ENCODE peak calls at places on chromosomes 7 and 10, in eight cellular contexts. One of them, this sample, is unnamed.

GRCh38 chr10:103855424-103855823 is at the start of gene SH3PXD2A:
- DNase-seq in A172: no peak
- DNase-seq in GF-D8: no peak
- DNase-seq in OCI-M1: no peak
- DNase-seq in cardiac muscle cell: peak
- DNase-seq in activated T-helper 1 cell treated with anti-CD3 and anti-CD28 coated beads, Interleukin-12 subunit alpha, Interleukin-12 subunit beta, Interleukin-2, Interleukin-4 antibody, amounts not matched to agents 30 ng/mL and 10 ng/mL and 1 ng/mL, durations not matched to agents 14 hours and 24 hours and 36 hours: peak
- DNase-seq in cerebellar nuclear complex: no peak
- DNase-seq in brain microvascular endothelial cell: no peak
- DNase-seq in this sample: no peak

GRCh38 chr7:100963874-100964273 is 5.5 kb upstream of the MUC12 start:
- DNase-seq in cerebellar nuclear complex: no peak
- DNase-seq in GF-D8: no peak
- DNase-seq in A172: no peak
- DNase-seq in activated T-helper 1 cell treated with anti-CD3 and anti-CD28 coated beads, Interleukin-12 subunit alpha, Interleukin-12 subunit beta, Interleukin-2, Interleukin-4 antibody, amounts not matched to agents 30 ng/mL and 10 ng/mL and 1 ng/mL, durations not matched to agents 14 hours and 24 hours and 36 hours: no peak
- DNase-seq in cardiac muscle cell: no peak
- DNase-seq in OCI-M1: no peak
- DNase-seq in brain microvascular endothelial cell: no peak
- DNase-seq in this sample: no peak

GRCh38 chr10:47348138-47348651 is at the start of gene RBP3:
- DNase-seq in cardiac muscle cell: no peak
- DNase-seq in OCI-M1: no peak
- DNase-seq in cerebellar nuclear complex: no peak
- DNase-seq in brain microvascular endothelial cell: no peak
- DNase-seq in GF-D8: no peak
- DNase-seq in A172: no peak
- DNase-seq in activated T-helper 1 cell treated with anti-CD3 and anti-CD28 coated beads, Interleukin-12 subunit alpha, Interleukin-12 subunit beta, Interleukin-2, Interleukin-4 antibody, amounts not matched to agents 30 ng/mL and 10 ng/mL and 1 ng/mL, durations not matched to agents 14 hours and 24 hours and 36 hours: no peak
- DNase-seq in this sample: no peak

GRCh38 chr7:40572810-40573470 is 438.1 kb downstream of the SUGCT start:
- DNase-seq in cerebellar nuclear complex: no peak
- DNase-seq in GF-D8: no peak
- DNase-seq in brain microvascular endothelial cell: peak
- DNase-seq in A172: peak
- DNase-seq in OCI-M1: no peak
- DNase-seq in cardiac muscle cell: peak
- DNase-seq in activated T-helper 1 cell treated with anti-CD3 and anti-CD28 coated beads, Interleukin-12 subunit alpha, Interleukin-12 subunit beta, Interleukin-2, Interleukin-4 antibody, amounts not matched to agents 30 ng/mL and 10 ng/mL and 1 ng/mL, durations not matched to agents 14 hours and 24 hours and 36 hours: no peak
- DNase-seq in this sample: no peak

GRCh38 chr7:70696139-70696782 is 435.7 kb upstream of the GALNT17 start:
- DNase-seq in cerebellar nuclear complex: no peak
- DNase-seq in OCI-M1: no peak
- DNase-seq in GF-D8: no peak
- DNase-seq in A172: no peak
- DNase-seq in activated T-helper 1 cell treated with anti-CD3 and anti-CD28 coated beads, Interleukin-12 subunit alpha, Interleukin-12 subunit beta, Interleukin-2, Interleukin-4 antibody, amounts not matched to agents 30 ng/mL and 10 ng/mL and 1 ng/mL, durations not matched to agents 14 hours and 24 hours and 36 hours: no peak
- DNase-seq in brain microvascular endothelial cell: peak
- DNase-seq in cardiac muscle cell: no peak
- DNase-seq in this sample: no peak

GRCh38 chr7:157737151-157738063 is 400.6 kb downstream of the DNAJB6 start:
- DNase-seq in GF-D8: no peak
- DNase-seq in A172: no peak
- DNase-seq in activated T-helper 1 cell treated with anti-CD3 and anti-CD28 coated beads, Interleukin-12 subunit alpha, Interleukin-12 subunit beta, Interleukin-2, Interleukin-4 antibody, amounts not matched to agents 30 ng/mL and 10 ng/mL and 1 ng/mL, durations not matched to agents 14 hours and 24 hours and 36 hours: no peak
- DNase-seq in brain microvascular endothelial cell: no peak
- DNase-seq in cardiac muscle cell: no peak
- DNase-seq in OCI-M1: no peak
- DNase-seq in cerebellar nuclear complex: no peak
- DNase-seq in this sample: no peak

GRCh38 chr7:35366167-35367155 is 112.6 kb upstream of the TBX20 start:
- DNase-seq in cardiac muscle cell: peak
- DNase-seq in brain microvascular endothelial cell: no peak
- DNase-seq in GF-D8: no peak
- DNase-seq in activated T-helper 1 cell treated with anti-CD3 and anti-CD28 coated beads, Interleukin-12 subunit alpha, Interleukin-12 subunit beta, Interleukin-2, Interleukin-4 antibody, amounts not matched to agents 30 ng/mL and 10 ng/mL and 1 ng/mL, durations not matched to agents 14 hours and 24 hours and 36 hours: no peak
- DNase-seq in A172: no peak
- DNase-seq in cerebellar nuclear complex: no peak
- DNase-seq in OCI-M1: no peak
- DNase-seq in this sample: peak

GRCh38 chr7:781228-781864 is 50.9 kb upstream of the SUN1 start:
- DNase-seq in cardiac muscle cell: no peak
- DNase-seq in activated T-helper 1 cell treated with anti-CD3 and anti-CD28 coated beads, Interleukin-12 subunit alpha, Interleukin-12 subunit beta, Interleukin-2, Interleukin-4 antibody, amounts not matched to agents 30 ng/mL and 10 ng/mL and 1 ng/mL, durations not matched to agents 14 hours and 24 hours and 36 hours: no peak
- DNase-seq in OCI-M1: no peak
- DNase-seq in GF-D8: no peak
- DNase-seq in A172: no peak
- DNase-seq in brain microvascular endothelial cell: peak
- DNase-seq in cerebellar nuclear complex: no peak
- DNase-seq in this sample: no peak

GRCh38 chr10:113961261-113961938 is 82.3 kb upstream of the ADRB1 start:
- DNase-seq in GF-D8: peak
- DNase-seq in cardiac muscle cell: no peak
- DNase-seq in brain microvascular endothelial cell: no peak
- DNase-seq in cerebellar nuclear complex: no peak
- DNase-seq in A172: no peak
- DNase-seq in activated T-helper 1 cell treated with anti-CD3 and anti-CD28 coated beads, Interleukin-12 subunit alpha, Interleukin-12 subunit beta, Interleukin-2, Interleukin-4 antibody, amounts not matched to agents 30 ng/mL and 10 ng/mL and 1 ng/mL, durations not matched to agents 14 hours and 24 hours and 36 hours: peak
- DNase-seq in OCI-M1: peak
- DNase-seq in this sample: no peak

GRCh38 chr7:138886501-138886917 is 88.5 kb upstream of the ATP6V0A4 start:
- DNase-seq in OCI-M1: peak
- DNase-seq in cerebellar nuclear complex: no peak
- DNase-seq in brain microvascular endothelial cell: peak
- DNase-seq in activated T-helper 1 cell treated with anti-CD3 and anti-CD28 coated beads, Interleukin-12 subunit alpha, Interleukin-12 subunit beta, Interleukin-2, Interleukin-4 antibody, amounts not matched to agents 30 ng/mL and 10 ng/mL and 1 ng/mL, durations not matched to agents 14 hours and 24 hours and 36 hours: peak
- DNase-seq in GF-D8: peak
- DNase-seq in A172: peak
- DNase-seq in cardiac muscle cell: peak
- DNase-seq in this sample: peak

GRCh38 chr7:945147-945555 is 9.3 kb downstream of the ADAP1 start:
- DNase-seq in brain microvascular endothelial cell: no peak
- DNase-seq in A172: no peak
- DNase-seq in GF-D8: no peak
- DNase-seq in activated T-helper 1 cell treated with anti-CD3 and anti-CD28 coated beads, Interleukin-12 subunit alpha, Interleukin-12 subunit beta, Interleukin-2, Interleukin-4 antibody, amounts not matched to agents 30 ng/mL and 10 ng/mL and 1 ng/mL, durations not matched to agents 14 hours and 24 hours and 36 hours: no peak
- DNase-seq in cardiac muscle cell: no peak
- DNase-seq in cerebellar nuclear complex: no peak
- DNase-seq in OCI-M1: no peak
- DNase-seq in this sample: no peak

GRCh38 chr10:74055383-74056065 is 57.6 kb downstream of the VCL start:
- DNase-seq in GF-D8: no peak
- DNase-seq in cerebellar nuclear complex: no peak
- DNase-seq in A172: no peak
- DNase-seq in cardiac muscle cell: no peak
- DNase-seq in activated T-helper 1 cell treated with anti-CD3 and anti-CD28 coated beads, Interleukin-12 subunit alpha, Interleukin-12 subunit beta, Interleukin-2, Interleukin-4 antibody, amounts not matched to agents 30 ng/mL and 10 ng/mL and 1 ng/mL, durations not matched to agents 14 hours and 24 hours and 36 hours: no peak
- DNase-seq in brain microvascular endothelial cell: no peak
- DNase-seq in OCI-M1: no peak
- DNase-seq in this sample: no peak

GRCh38 chr10:24503627-24504320 is 219.9 kb downstream of the ARHGAP21 start:
- DNase-seq in OCI-M1: peak
- DNase-seq in cardiac muscle cell: peak
- DNase-seq in cerebellar nuclear complex: no peak
- DNase-seq in brain microvascular endothelial cell: peak
- DNase-seq in activated T-helper 1 cell treated with anti-CD3 and anti-CD28 coated beads, Interleukin-12 subunit alpha, Interleukin-12 subunit beta, Interleukin-2, Interleukin-4 antibody, amounts not matched to agents 30 ng/mL and 10 ng/mL and 1 ng/mL, durations not matched to agents 14 hours and 24 hours and 36 hours: no peak
- DNase-seq in A172: peak
- DNase-seq in GF-D8: no peak
- DNase-seq in this sample: peak

GRCh38 chr10:1377756-1378397 is 321.7 kb downstream of the WDR37 start:
- DNase-seq in OCI-M1: no peak
- DNase-seq in cardiac muscle cell: no peak
- DNase-seq in GF-D8: no peak
- DNase-seq in activated T-helper 1 cell treated with anti-CD3 and anti-CD28 coated beads, Interleukin-12 subunit alpha, Interleukin-12 subunit beta, Interleukin-2, Interleukin-4 antibody, amounts not matched to agents 30 ng/mL and 10 ng/mL and 1 ng/mL, durations not matched to agents 14 hours and 24 hours and 36 hours: no peak
- DNase-seq in cerebellar nuclear complex: no peak
- DNase-seq in brain microvascular endothelial cell: no peak
- DNase-seq in A172: no peak
- DNase-seq in this sample: no peak

GRCh38 chr7:49866910-49867309 is 93.5 kb downstream of the VWC2 start:
- DNase-seq in activated T-helper 1 cell treated with anti-CD3 and anti-CD28 coated beads, Interleukin-12 subunit alpha, Interleukin-12 subunit beta, Interleukin-2, Interleukin-4 antibody, amounts not matched to agents 30 ng/mL and 10 ng/mL and 1 ng/mL, durations not matched to agents 14 hours and 24 hours and 36 hours: no peak
- DNase-seq in cardiac muscle cell: no peak
- DNase-seq in GF-D8: no peak
- DNase-seq in cerebellar nuclear complex: no peak
- DNase-seq in OCI-M1: no peak
- DNase-seq in A172: no peak
- DNase-seq in brain microvascular endothelial cell: no peak
- DNase-seq in this sample: no peak

GRCh38 chr7:121985476-121985875 is 112.5 kb downstream of the PTPRZ1 start:
- DNase-seq in activated T-helper 1 cell treated with anti-CD3 and anti-CD28 coated beads, Interleukin-12 subunit alpha, Interleukin-12 subunit beta, Interleukin-2, Interleukin-4 antibody, amounts not matched to agents 30 ng/mL and 10 ng/mL and 1 ng/mL, durations not matched to agents 14 hours and 24 hours and 36 hours: no peak
- DNase-seq in cerebellar nuclear complex: no peak
- DNase-seq in GF-D8: no peak
- DNase-seq in brain microvascular endothelial cell: no peak
- DNase-seq in cardiac muscle cell: no peak
- DNase-seq in OCI-M1: no peak
- DNase-seq in A172: no peak
- DNase-seq in this sample: no peak

GRCh38 chr7:106064329-106064728 is 47.8 kb downstream of the SYPL1 start:
- DNase-seq in GF-D8: no peak
- DNase-seq in cerebellar nuclear complex: no peak
- DNase-seq in activated T-helper 1 cell treated with anti-CD3 and anti-CD28 coated beads, Interleukin-12 subunit alpha, Interleukin-12 subunit beta, Interleukin-2, Interleukin-4 antibody, amounts not matched to agents 30 ng/mL and 10 ng/mL and 1 ng/mL, durations not matched to agents 14 hours and 24 hours and 36 hours: no peak
- DNase-seq in cardiac muscle cell: no peak
- DNase-seq in brain microvascular endothelial cell: no peak
- DNase-seq in OCI-M1: no peak
- DNase-seq in A172: no peak
- DNase-seq in this sample: no peak

GRCh38 chr7:149867762-149868637 is 5.8 kb upstream of the ATP6V0E2 start:
- DNase-seq in cardiac muscle cell: no peak
- DNase-seq in A172: no peak
- DNase-seq in activated T-helper 1 cell treated with anti-CD3 and anti-CD28 coated beads, Interleukin-12 subunit alpha, Interleukin-12 subunit beta, Interleukin-2, Interleukin-4 antibody, amounts not matched to agents 30 ng/mL and 10 ng/mL and 1 ng/mL, durations not matched to agents 14 hours and 24 hours and 36 hours: no peak
- DNase-seq in brain microvascular endothelial cell: no peak
- DNase-seq in GF-D8: no peak
- DNase-seq in OCI-M1: no peak
- DNase-seq in cerebellar nuclear complex: no peak
- DNase-seq in this sample: no peak

GRCh38 chr10:78552261-78552811 is 516.4 kb upstream of the ZMIZ1 start:
- DNase-seq in A172: no peak
- DNase-seq in activated T-helper 1 cell treated with anti-CD3 and anti-CD28 coated beads, Interleukin-12 subunit alpha, Interleukin-12 subunit beta, Interleukin-2, Interleukin-4 antibody, amounts not matched to agents 30 ng/mL and 10 ng/mL and 1 ng/mL, durations not matched to agents 14 hours and 24 hours and 36 hours: no peak
- DNase-seq in cardiac muscle cell: peak
- DNase-seq in cerebellar nuclear complex: no peak
- DNase-seq in OCI-M1: no peak
- DNase-seq in brain microvascular endothelial cell: peak
- DNase-seq in GF-D8: no peak
- DNase-seq in this sample: no peak

GRCh38 chr7:134587736-134588135 is 38.8 kb downstream of the AKR1B15 start:
- DNase-seq in GF-D8: no peak
- DNase-seq in activated T-helper 1 cell treated with anti-CD3 and anti-CD28 coated beads, Interleukin-12 subunit alpha, Interleukin-12 subunit beta, Interleukin-2, Interleukin-4 antibody, amounts not matched to agents 30 ng/mL and 10 ng/mL and 1 ng/mL, durations not matched to agents 14 hours and 24 hours and 36 hours: no peak
- DNase-seq in cerebellar nuclear complex: no peak
- DNase-seq in OCI-M1: no peak
- DNase-seq in A172: no peak
- DNase-seq in cardiac muscle cell: no peak
- DNase-seq in brain microvascular endothelial cell: no peak
- DNase-seq in this sample: no peak

GRCh38 chr7:137728426-137728825 is 118.3 kb downstream of the DGKI start:
- DNase-seq in A172: no peak
- DNase-seq in cerebellar nuclear complex: no peak
- DNase-seq in activated T-helper 1 cell treated with anti-CD3 and anti-CD28 coated beads, Interleukin-12 subunit alpha, Interleukin-12 subunit beta, Interleukin-2, Interleukin-4 antibody, amounts not matched to agents 30 ng/mL and 10 ng/mL and 1 ng/mL, durations not matched to agents 14 hours and 24 hours and 36 hours: no peak
- DNase-seq in brain microvascular endothelial cell: no peak
- DNase-seq in OCI-M1: no peak
- DNase-seq in cardiac muscle cell: no peak
- DNase-seq in GF-D8: no peak
- DNase-seq in this sample: no peak

GRCh38 chr10:32333849-32334248 is 13.1 kb downstream of the EPC1 start:
- DNase-seq in cardiac muscle cell: no peak
- DNase-seq in A172: no peak
- DNase-seq in cerebellar nuclear complex: no peak
- DNase-seq in brain microvascular endothelial cell: no peak
- DNase-seq in OCI-M1: peak
- DNase-seq in activated T-helper 1 cell treated with anti-CD3 and anti-CD28 coated beads, Interleukin-12 subunit alpha, Interleukin-12 subunit beta, Interleukin-2, Interleukin-4 antibody, amounts not matched to agents 30 ng/mL and 10 ng/mL and 1 ng/mL, durations not matched to agents 14 hours and 24 hours and 36 hours: no peak
- DNase-seq in GF-D8: no peak
- DNase-seq in this sample: peak

GRCh38 chr7:45239486-45239885 is 81.9 kb downstream of the RAMP3 start:
- DNase-seq in OCI-M1: no peak
- DNase-seq in A172: peak
- DNase-seq in cerebellar nuclear complex: no peak
- DNase-seq in activated T-helper 1 cell treated with anti-CD3 and anti-CD28 coated beads, Interleukin-12 subunit alpha, Interleukin-12 subunit beta, Interleukin-2, Interleukin-4 antibody, amounts not matched to agents 30 ng/mL and 10 ng/mL and 1 ng/mL, durations not matched to agents 14 hours and 24 hours and 36 hours: no peak
- DNase-seq in brain microvascular endothelial cell: peak
- DNase-seq in GF-D8: no peak
- DNase-seq in cardiac muscle cell: peak
- DNase-seq in this sample: no peak

GRCh38 chr10:49594594-49594993 is 15.5 kb upstream of the SLC18A3 start:
- DNase-seq in GF-D8: no peak
- DNase-seq in cerebellar nuclear complex: no peak
- DNase-seq in activated T-helper 1 cell treated with anti-CD3 and anti-CD28 coated beads, Interleukin-12 subunit alpha, Interleukin-12 subunit beta, Interleukin-2, Interleukin-4 antibody, amounts not matched to agents 30 ng/mL and 10 ng/mL and 1 ng/mL, durations not matched to agents 14 hours and 24 hours and 36 hours: no peak
- DNase-seq in cardiac muscle cell: peak
- DNase-seq in brain microvascular endothelial cell: peak
- DNase-seq in A172: peak
- DNase-seq in OCI-M1: peak
- DNase-seq in this sample: peak

GRCh38 chr10:118314882-118315281 is 27.2 kb downstream of the FAM204A start:
- DNase-seq in GF-D8: no peak
- DNase-seq in activated T-helper 1 cell treated with anti-CD3 and anti-CD28 coated beads, Interleukin-12 subunit alpha, Interleukin-12 subunit beta, Interleukin-2, Interleukin-4 antibody, amounts not matched to agents 30 ng/mL and 10 ng/mL and 1 ng/mL, durations not matched to agents 14 hours and 24 hours and 36 hours: no peak
- DNase-seq in A172: no peak
- DNase-seq in cardiac muscle cell: no peak
- DNase-seq in brain microvascular endothelial cell: no peak
- DNase-seq in cerebellar nuclear complex: no peak
- DNase-seq in OCI-M1: no peak
- DNase-seq in this sample: no peak

GRCh38 chr10:44944354-44944753 is 15.2 kb upstream of the RASSF4 start:
- DNase-seq in A172: no peak
- DNase-seq in cardiac muscle cell: no peak
- DNase-seq in brain microvascular endothelial cell: no peak
- DNase-seq in OCI-M1: peak
- DNase-seq in cerebellar nuclear complex: no peak
- DNase-seq in activated T-helper 1 cell treated with anti-CD3 and anti-CD28 coated beads, Interleukin-12 subunit alpha, Interleukin-12 subunit beta, Interleukin-2, Interleukin-4 antibody, amounts not matched to agents 30 ng/mL and 10 ng/mL and 1 ng/mL, durations not matched to agents 14 hours and 24 hours and 36 hours: no peak
- DNase-seq in GF-D8: no peak
- DNase-seq in this sample: no peak

GRCh38 chr7:27605689-27606269 is 56.9 kb downstream of the HIBADH start:
- DNase-seq in brain microvascular endothelial cell: peak
- DNase-seq in A172: peak
- DNase-seq in GF-D8: peak
- DNase-seq in OCI-M1: peak
- DNase-seq in activated T-helper 1 cell treated with anti-CD3 and anti-CD28 coated beads, Interleukin-12 subunit alpha, Interleukin-12 subunit beta, Interleukin-2, Interleukin-4 antibody, amounts not matched to agents 30 ng/mL and 10 ng/mL and 1 ng/mL, durations not matched to agents 14 hours and 24 hours and 36 hours: no peak
- DNase-seq in cerebellar nuclear complex: no peak
- DNase-seq in cardiac muscle cell: peak
- DNase-seq in this sample: peak